ENCODE peak calls at places on chromosomes 2 and 18, in seven cellular contexts. Z is spleen; Q is globus pallidus; K is substantia nigra; E is NCI-H2081; P is stimulated activated naive CD4-positive, alpha-beta T cell; X is activated T-helper 1 cell treated with anti-CD3 and anti-CD28 coated beads, Interleukin-12 subunit alpha, Interleukin-12 subunit beta, Interleukin-2, Interleukin-4 antibody, amounts not matched to agents 30 ng/mL and 10 ng/mL and 1 ng/mL, durations not matched to agents 14 hours and 24 hours and 36 hours. T is an unnamed sample.

GRCh38 chr2:170823800-170824153 is 7.1 kb downstream of the GAD1 start:
- DNase-seq in X (no peak), Z (no peak), P (no peak), K (no peak), E (no peak), Q (no peak), T (no peak)

GRCh38 chr2:42117923-42118758 is 51.0 kb upstream of the EML4 start:
- DNase-seq in Z (no peak), K (no peak), E (no peak), P (no peak), Q (no peak), X (no peak), T (no peak)

GRCh38 chr2:127000937-127001336 is 102.2 kb downstream of the TEX51 start:
- DNase-seq in K (no peak), X (no peak), Q (no peak), Z (no peak), E (peak; percentile 12), P (no peak), T (no peak)

GRCh38 chr2:197265931-197266330 is 44.6 kb downstream of the ANKRD44 start:
- DNase-seq in K (no peak), X (no peak), P (no peak), Z (no peak), E (no peak), Q (no peak), T (no peak)

GRCh38 chr2:227079726-227080125 is 84.3 kb downstream of the COL4A4 start:
- DNase-seq in P (no peak), K (no peak), Z (no peak), X (no peak), Q (no peak), E (no peak), T (no peak)

GRCh38 chr2:165563468-165564225 is 94.1 kb downstream of the CSRNP3 start:
- DNase-seq in Z (no peak), Q (no peak), E (peak; percentile 71), K (no peak), X (no peak), P (no peak), T (no peak)

GRCh38 chr18:32930695-32931301 is 158.0 kb upstream of the KLHL14 start:
- DNase-seq in E (peak; percentile 48), Q (no peak), X (no peak), Z (no peak), P (no peak), K (no peak), T (peak; percentile 9)

GRCh38 chr2:169139145-169139544 is 69.8 kb downstream of the DHRS9 start:
- DNase-seq in K (no peak), X (no peak), Z (no peak), P (no peak), Q (no peak), E (no peak), T (no peak)

GRCh38 chr2:108570416-108570815 is 36.1 kb downstream of the LIMS1 start:
- DNase-seq in Q (no peak), K (no peak), X (no peak), E (no peak), P (no peak), Z (no peak), T (no peak)

GRCh38 chr2:33236457-33236856 is 240.0 kb upstream of the RASGRP3 start:
- DNase-seq in Q (no peak), X (no peak), P (no peak), E (no peak), Z (no peak), K (no peak), T (no peak)

GRCh38 chr2:201923436-201923975 is 110.1 kb upstream of the FZD7 start:
- DNase-seq in X (no peak), K (no peak), Q (no peak), E (peak; percentile 74), P (no peak), Z (no peak), T (peak; percentile 92)

GRCh38 chr2:551621-552020 is 125.6 kb downstream of the TMEM18 start:
- DNase-seq in X (no peak), P (no peak), Z (no peak), K (no peak), Q (no peak), E (no peak), T (no peak)

GRCh38 chr2:152369176-152369860 is 34.3 kb downstream of the FMNL2 start:
- DNase-seq in Q (no peak), X (no peak), P (no peak), Z (no peak), E (no peak), K (no peak), T (no peak)

GRCh38 chr2:72892506-72893173 is 5.4 kb downstream of the SPR start:
- DNase-seq in E (peak; percentile 24), P (no peak), Q (peak; percentile 69), K (no peak), X (peak; percentile 36), Z (peak; percentile 88), T (peak; percentile 75)

GRCh38 chr2:112692914-112693313 is 27.9 kb upstream of the NT5DC4 start:
- DNase-seq in K (no peak), Q (no peak), X (no peak), P (no peak), Z (no peak), E (no peak), T (no peak)

GRCh38 chr2:55054476-55054875 is 4.2 kb upstream of the RTN4 start:
- DNase-seq in Q (no peak), E (no peak), K (no peak), Z (no peak), P (peak; percentile 47), X (no peak), T (no peak)

GRCh38 chr2:72263043-72263780 is 115.5 kb upstream of the CYP26B1 start:
- DNase-seq in Z (no peak), Q (no peak), P (no peak), X (no peak), E (peak; percentile 21), K (no peak), T (no peak)

GRCh38 chr2:7073901-7074300 is 156.7 kb downstream of the RNF144A start:
- DNase-seq in E (no peak), Q (no peak), Z (no peak), P (no peak), X (no peak), K (no peak), T (no peak)

GRCh38 chr2:179701524-179702110 is 159.8 kb downstream of the ZNF385B start:
- DNase-seq in X (no peak), Q (no peak), Z (no peak), P (no peak), K (no peak), E (no peak), T (peak; percentile 82)

GRCh38 chr2:1402064-1402463 is 11.2 kb upstream of the TPO start:
- DNase-seq in X (no peak), Q (no peak), Z (no peak), E (no peak), P (no peak), K (no peak), T (no peak)

GRCh38 chr2:70305531-70305930 is 3.7 kb upstream of the FAM136A start:
- DNase-seq in P (no peak), K (no peak), Q (no peak), E (no peak), X (no peak), Z (no peak), T (no peak)

GRCh38 chr18:79401494-79402208 is 5.9 kb downstream of the NFATC1 start:
- DNase-seq in E (no peak), Q (no peak), X (no peak), P (no peak), Z (peak; percentile 84), K (no peak), T (no peak)

GRCh38 chr2:44942304-44943030 is 965 bp downstream of the SIX3 start:
- DNase-seq in X (no peak), P (no peak), Q (no peak), K (no peak), Z (peak; percentile 76), E (no peak), T (no peak)

GRCh38 chr2:138787053-138787666 is 7.0 kb upstream of the NXPH2 start:
- DNase-seq in P (no peak), X (no peak), K (no peak), E (peak; percentile 41), Q (peak; percentile 10), Z (no peak), T (peak; percentile 32)

GRCh38 chr2:46814562-46814961 is 101.0 kb downstream of the MCFD2 start:
- DNase-seq in E (no peak), P (no peak), X (no peak), Q (no peak), Z (no peak), K (no peak), T (no peak)

GRCh38 chr18:39724652-39725051 is 2159.1 kb upstream of the CELF4 start:
- DNase-seq in Z (no peak), Q (no peak), X (no peak), K (no peak), P (no peak), E (no peak), T (no peak)

T was measured in cerebellar cortex.